ENCODE peak calls at places on chromosomes 6 and 20, in six cellular contexts. One of them, this sample, is unnamed.

GRCh38 chr6:43163899-43164298 is 7.2 kb upstream of the SRF start:
- DNase-seq in PC-9: no peak
- DNase-seq in GM12865: no peak
- DNase-seq in GM23338: no peak
- DNase-seq in B cell: no peak
- DNase-seq in fibroblast of the aortic adventitia: no peak
- DNase-seq in this sample: no peak

GRCh38 chr20:40144581-40144980 is 544.5 kb downstream of the MAFB start:
- DNase-seq in PC-9: no peak
- DNase-seq in GM12865: no peak
- DNase-seq in B cell: no peak
- DNase-seq in GM23338: no peak
- DNase-seq in fibroblast of the aortic adventitia: no peak
- DNase-seq in this sample: no peak

GRCh38 chr6:158655569-158656450 is 6.0 kb downstream of the SYTL3 start:
- DNase-seq in PC-9: no peak
- DNase-seq in GM12865: no peak
- DNase-seq in GM23338: no peak
- DNase-seq in B cell: no peak
- DNase-seq in fibroblast of the aortic adventitia: no peak
- DNase-seq in this sample: no peak

GRCh38 chr6:45727824-45728449 is 287.7 kb downstream of the CLIC5 start:
- DNase-seq in GM23338: no peak
- DNase-seq in GM12865: no peak
- DNase-seq in PC-9: peak
- DNase-seq in fibroblast of the aortic adventitia: no peak
- DNase-seq in B cell: no peak
- DNase-seq in this sample: no peak

GRCh38 chr6:52725530-52726192 is 37.6 kb downstream of the GSTA2 start:
- DNase-seq in GM23338: no peak
- DNase-seq in PC-9: peak
- DNase-seq in fibroblast of the aortic adventitia: peak
- DNase-seq in B cell: no peak
- DNase-seq in GM12865: no peak
- DNase-seq in this sample: no peak

GRCh38 chr6:94215614-94216013 is 796.3 kb upstream of the EPHA7 start:
- DNase-seq in PC-9: no peak
- DNase-seq in fibroblast of the aortic adventitia: no peak
- DNase-seq in GM23338: no peak
- DNase-seq in B cell: no peak
- DNase-seq in GM12865: no peak
- DNase-seq in this sample: no peak

GRCh38 chr6:82248233-82248735 is 740 bp upstream of the IBTK start:
- DNase-seq in GM23338: peak
- DNase-seq in GM12865: peak
- DNase-seq in B cell: peak
- DNase-seq in PC-9: no peak
- DNase-seq in fibroblast of the aortic adventitia: peak
- DNase-seq in this sample: no peak

GRCh38 chr20:46740214-46740609 is 30.8 kb downstream of the SLC2A10 start:
- DNase-seq in fibroblast of the aortic adventitia: no peak
- DNase-seq in PC-9: no peak
- DNase-seq in B cell: no peak
- DNase-seq in GM23338: no peak
- DNase-seq in GM12865: no peak
- DNase-seq in this sample: no peak

GRCh38 chr6:56637640-56638039 is 5.0 kb downstream of the DST start:
- DNase-seq in GM12865: peak
- DNase-seq in PC-9: no peak
- DNase-seq in GM23338: peak
- DNase-seq in B cell: no peak
- DNase-seq in fibroblast of the aortic adventitia: peak
- DNase-seq in this sample: no peak

GRCh38 chr6:144150673-144151009 is 324 bp downstream of the STX11 start:
- DNase-seq in B cell: peak
- DNase-seq in GM12865: peak
- DNase-seq in PC-9: no peak
- DNase-seq in fibroblast of the aortic adventitia: peak
- DNase-seq in GM23338: peak
- DNase-seq in this sample: no peak

GRCh38 chr6:9540534-9541126 is 874.2 kb downstream of the TFAP2A start:
- DNase-seq in PC-9: peak
- DNase-seq in fibroblast of the aortic adventitia: peak
- DNase-seq in GM23338: peak
- DNase-seq in GM12865: peak
- DNase-seq in B cell: no peak
- DNase-seq in this sample: peak

GRCh38 chr6:9481292-9482029 is 933.4 kb downstream of the TFAP2A start:
- DNase-seq in GM12865: no peak
- DNase-seq in fibroblast of the aortic adventitia: peak
- DNase-seq in GM23338: peak
- DNase-seq in B cell: no peak
- DNase-seq in PC-9: no peak
- DNase-seq in this sample: no peak

GRCh38 chr6:710601-711571 is 17.9 kb upstream of the EXOC2 start:
- DNase-seq in GM23338: peak
- DNase-seq in B cell: peak
- DNase-seq in GM12865: peak
- DNase-seq in fibroblast of the aortic adventitia: peak
- DNase-seq in PC-9: peak
- DNase-seq in this sample: peak

GRCh38 chr20:62377615-62378085 is 9.3 kb upstream of the RPS21 start:
- DNase-seq in GM23338: no peak
- DNase-seq in GM12865: no peak
- DNase-seq in fibroblast of the aortic adventitia: no peak
- DNase-seq in PC-9: peak
- DNase-seq in B cell: no peak
- DNase-seq in this sample: no peak

GRCh38 chr20:62814709-62815065 is 2.2 kb upstream of the COL9A3 start:
- DNase-seq in PC-9: no peak
- DNase-seq in fibroblast of the aortic adventitia: no peak
- DNase-seq in GM12865: no peak
- DNase-seq in B cell: no peak
- DNase-seq in GM23338: no peak
- DNase-seq in this sample: no peak

GRCh38 chr6:121143476-121143875 is 190.8 kb downstream of the TBC1D32 start:
- DNase-seq in B cell: no peak
- DNase-seq in fibroblast of the aortic adventitia: peak
- DNase-seq in GM23338: no peak
- DNase-seq in GM12865: no peak
- DNase-seq in PC-9: no peak
- DNase-seq in this sample: no peak

GRCh38 chr6:114389111-114389510 is 46.3 kb upstream of the HS3ST5 start:
- DNase-seq in B cell: no peak
- DNase-seq in GM23338: peak
- DNase-seq in PC-9: no peak
- DNase-seq in GM12865: no peak
- DNase-seq in fibroblast of the aortic adventitia: no peak
- DNase-seq in this sample: no peak

GRCh38 chr20:57594092-57594911 is 25.9 kb downstream of the ZBP1 start:
- DNase-seq in GM12865: peak
- DNase-seq in B cell: no peak
- DNase-seq in GM23338: peak
- DNase-seq in PC-9: peak
- DNase-seq in fibroblast of the aortic adventitia: peak
- DNase-seq in this sample: peak

GRCh38 chr6:26158581-26159416 is 71.6 kb downstream of the HFE start:
- DNase-seq in GM12865: peak
- DNase-seq in fibroblast of the aortic adventitia: peak
- DNase-seq in B cell: peak
- DNase-seq in PC-9: no peak
- DNase-seq in GM23338: peak
- DNase-seq in this sample: peak

GRCh38 chr6:63740709-63741108 is 105.1 kb downstream of the PHF3 start:
- DNase-seq in PC-9: peak
- DNase-seq in B cell: no peak
- DNase-seq in fibroblast of the aortic adventitia: peak
- DNase-seq in GM23338: no peak
- DNase-seq in GM12865: no peak
- DNase-seq in this sample: no peak

GRCh38 chr6:7108196-7108963 is 619 bp downstream of the RREB1 start:
- DNase-seq in GM12865: peak
- DNase-seq in GM23338: peak
- DNase-seq in fibroblast of the aortic adventitia: peak
- DNase-seq in PC-9: peak
- DNase-seq in B cell: no peak
- DNase-seq in this sample: no peak

GRCh38 chr6:160978141-160978926 is 13.2 kb upstream of the MAP3K4 start:
- DNase-seq in fibroblast of the aortic adventitia: peak
- DNase-seq in PC-9: no peak
- DNase-seq in GM12865: no peak
- DNase-seq in B cell: no peak
- DNase-seq in GM23338: no peak
- DNase-seq in this sample: no peak

GRCh38 chr20:59661621-59662020 is 57.3 kb downstream of the PHACTR3 start:
- DNase-seq in fibroblast of the aortic adventitia: no peak
- DNase-seq in GM23338: no peak
- DNase-seq in B cell: no peak
- DNase-seq in PC-9: no peak
- DNase-seq in GM12865: no peak
- DNase-seq in this sample: no peak

GRCh38 chr20:3924304-3925112 is 35.3 kb downstream of the PANK2 start:
- DNase-seq in fibroblast of the aortic adventitia: no peak
- DNase-seq in B cell: no peak
- DNase-seq in GM12865: no peak
- DNase-seq in GM23338: no peak
- DNase-seq in PC-9: no peak
- DNase-seq in this sample: peak

GRCh38 chr6:36633370-36633769 is 39.2 kb downstream of the SRSF3 start:
- DNase-seq in GM23338: no peak
- DNase-seq in PC-9: no peak
- DNase-seq in fibroblast of the aortic adventitia: no peak
- DNase-seq in B cell: no peak
- DNase-seq in GM12865: no peak
- DNase-seq in this sample: no peak

GRCh38 chr20:62782893-62783278 is 13.4 kb upstream of the MRGBP start:
- DNase-seq in GM23338: no peak
- DNase-seq in GM12865: no peak
- DNase-seq in fibroblast of the aortic adventitia: no peak
- DNase-seq in B cell: no peak
- DNase-seq in PC-9: no peak
- DNase-seq in this sample: no peak

GRCh38 chr6:85388531-85388930 is 61.4 kb upstream of the NT5E start:
- DNase-seq in B cell: no peak
- DNase-seq in GM23338: no peak
- DNase-seq in PC-9: no peak
- DNase-seq in GM12865: no peak
- DNase-seq in fibroblast of the aortic adventitia: no peak
- DNase-seq in this sample: no peak

DNA sequence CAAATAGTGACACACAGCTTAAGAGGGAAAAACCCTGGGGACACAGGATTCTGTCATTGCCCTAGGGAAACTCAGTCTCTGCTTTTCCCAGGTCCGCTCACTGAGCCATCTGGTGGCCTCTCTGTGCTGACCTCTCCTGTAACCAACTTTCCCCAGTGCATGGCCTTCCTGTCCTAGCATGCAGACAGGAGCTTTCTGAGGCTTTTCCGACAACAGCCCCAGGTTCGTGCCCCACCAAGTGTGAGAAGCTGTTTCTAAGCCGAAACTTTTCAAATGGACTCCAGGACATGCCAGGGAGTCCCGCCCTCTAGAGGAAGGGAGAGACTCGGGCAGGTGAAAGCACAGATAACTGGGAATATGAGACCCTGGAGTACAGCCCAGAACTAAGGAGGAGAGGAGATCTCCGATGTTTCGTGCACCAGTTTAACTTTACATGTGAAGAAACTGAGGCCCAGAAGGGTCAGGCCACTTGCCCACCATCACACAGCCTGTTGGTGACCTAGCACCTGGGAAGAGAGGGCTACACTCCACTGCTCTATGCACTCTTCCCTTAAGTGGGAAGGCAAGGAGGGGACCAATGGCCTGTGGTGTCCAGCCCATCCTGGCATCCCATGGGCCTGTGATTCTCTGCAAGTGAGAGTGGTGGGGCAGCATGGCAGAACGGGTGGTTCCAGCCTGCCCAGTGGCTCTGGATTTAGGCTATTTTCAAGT is 46.2 kb downstream of the RPP40 start:
- DNase-seq in GM23338: peak
- DNase-seq in PC-9: no peak
- DNase-seq in GM12865: no peak
- DNase-seq in B cell: no peak
- DNase-seq in fibroblast of the aortic adventitia: peak
- DNase-seq in this sample: no peak
- TF ChIP-seq CTCF in GM23338: peak
- TF ChIP-seq CTCF in PC-9: no peak
- TF ChIP-seq CTCF in GM12865: no peak
- TF ChIP-seq CTCF in B cell: no peak
- TF ChIP-seq CTCF in fibroblast of the aortic adventitia: peak
- TF ChIP-seq CTCF in this sample: no peak

GRCh38 chr6:44657201-44657824 is 269.8 kb downstream of the CDC5L start:
- DNase-seq in fibroblast of the aortic adventitia: no peak
- DNase-seq in PC-9: no peak
- DNase-seq in B cell: no peak
- DNase-seq in GM23338: peak
- DNase-seq in GM12865: no peak
- DNase-seq in this sample: no peak
- TF ChIP-seq CTCF in fibroblast of the aortic adventitia: no peak
- TF ChIP-seq CTCF in PC-9: no peak
- TF ChIP-seq CTCF in B cell: no peak
- TF ChIP-seq CTCF in GM23338: peak
- TF ChIP-seq CTCF in GM12865: no peak
- TF ChIP-seq CTCF in this sample: no peak

DNA sequence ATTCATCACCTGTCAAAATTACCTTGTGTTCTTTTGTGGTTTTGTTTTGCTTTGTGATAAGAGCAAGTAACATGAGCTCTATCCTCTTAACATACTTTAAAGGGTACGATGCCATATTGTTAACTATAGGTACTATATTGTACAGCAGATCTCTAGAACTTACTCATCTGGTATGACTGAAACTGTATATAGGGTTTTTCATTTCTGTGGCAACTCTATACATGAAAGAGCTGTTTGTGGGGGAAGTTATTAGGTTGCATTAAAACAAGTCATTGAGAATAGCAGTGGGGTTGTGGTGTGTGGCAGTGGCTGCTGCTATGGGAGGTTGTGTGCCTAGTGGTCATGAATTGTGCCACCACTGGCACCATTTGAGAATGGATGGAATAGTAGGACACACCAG is 268.4 kb downstream of the KCNQ5 start:
- DNase-seq in fibroblast of the aortic adventitia: no peak
- DNase-seq in PC-9: no peak
- DNase-seq in GM23338: no peak
- DNase-seq in GM12865: peak
- DNase-seq in B cell: no peak
- DNase-seq in this sample: no peak
- TF ChIP-seq CTCF in fibroblast of the aortic adventitia: no peak
- TF ChIP-seq CTCF in PC-9: no peak
- TF ChIP-seq CTCF in GM23338: no peak
- TF ChIP-seq CTCF in GM12865: no peak
- TF ChIP-seq CTCF in B cell: no peak
- TF ChIP-seq CTCF in this sample: no peak

GRCh38 chr6:70622426-70622825 is 45.3 kb upstream of the SMAP1 start:
- DNase-seq in fibroblast of the aortic adventitia: peak
- DNase-seq in B cell: no peak
- DNase-seq in GM12865: no peak
- DNase-seq in GM23338: no peak
- DNase-seq in PC-9: no peak
- DNase-seq in this sample: no peak

GRCh38 chr6:70627500-70628254 is 40.0 kb upstream of the SMAP1 start:
- DNase-seq in GM12865: no peak
- DNase-seq in fibroblast of the aortic adventitia: no peak
- DNase-seq in GM23338: no peak
- DNase-seq in PC-9: no peak
- DNase-seq in B cell: no peak
- DNase-seq in this sample: no peak
- TF ChIP-seq CTCF in GM12865: no peak
- TF ChIP-seq CTCF in fibroblast of the aortic adventitia: no peak
- TF ChIP-seq CTCF in GM23338: no peak
- TF ChIP-seq CTCF in PC-9: no peak
- TF ChIP-seq CTCF in B cell: no peak
- TF ChIP-seq CTCF in this sample: no peak

This sample was measured in HL-60.